ENCODE peak calls at places on chromosomes 4 and X, in ten cellular contexts. K is cardiac muscle cell, F is thoracic aorta, D is uterus, G is upper lobe of right lung, Y is tibial nerve, O is iPS DF 6.9, J is GM12878, X is fibroblast of lung, A is hepatocyte. I is an unnamed sample. For H3K4me1, the result is how much of the 10 kb centered on the place peaks cover.

GRCh38 chr4:85928775-85929585 is 430.9 kb downstream of the MAPK10 start:
- DNase-seq in F (no peak), G (no peak), D (no peak), Y (no peak), K (peak), O (no peak), J (peak), X (peak), A (peak), I (no peak)

GRCh38 chr4:114361249-114361648 is 237.4 kb upstream of the UGT8 start:
- DNase-seq in J (no peak), Y (no peak), D (no peak), G (no peak), K (no peak), A (no peak), F (no peak), O (no peak), X (no peak), I (no peak)

GRCh38 chr4:158606969-158607368 is 64.7 kb downstream of the C4orf46 start:
- DNase-seq in G (no peak), D (no peak), J (no peak), Y (no peak), O (no peak), A (no peak), X (no peak), K (no peak), F (no peak), I (no peak)

GRCh38 chr4:148225639-148226038 is 216.6 kb downstream of the NR3C2 start:
- DNase-seq in J (no peak), D (no peak), G (no peak), F (no peak), K (no peak), X (no peak), O (no peak), A (no peak), Y (no peak), I (no peak)

GRCh38 chr4:108839333-108839732 is 76.5 kb upstream of the ETNPPL start:
- DNase-seq in G (no peak), A (no peak), K (no peak), X (no peak), J (no peak), Y (no peak), F (no peak), D (no peak), O (no peak), I (no peak)

GRCh38 chr4:763922-764321 is 58.3 kb downstream of the PCGF3 start:
- DNase-seq in K (no peak), F (no peak), Y (no peak), X (no peak), D (no peak), A (no peak), O (no peak), G (no peak), J (no peak), I (peak)

GRCh38 chr4:150315691-150316090 is 237.4 kb downstream of the DCLK2 start:
- DNase-seq in O (no peak), Y (no peak), J (no peak), F (no peak), X (no peak), G (no peak), K (no peak), D (no peak), A (no peak), I (no peak)

GRCh38 chr4:126731062-126731461 is 901.7 kb upstream of the INTU start:
- DNase-seq in F (no peak), G (no peak), O (no peak), J (no peak), Y (no peak), X (no peak), A (no peak), D (no peak), K (no peak), I (no peak)

GRCh38 chr4:154049457-154050181 is 260.7 kb upstream of the SFRP2 start:
- DNase-seq in J (no peak), K (peak), X (peak), F (no peak), O (peak), Y (peak), G (no peak), A (peak), D (peak), I (no peak)

GRCh38 chr4:121728798-121729226 is 32.0 kb upstream of the ANXA5 start:
- DNase-seq in Y (no peak), F (no peak), O (no peak), D (no peak), A (no peak), K (peak), J (no peak), X (peak), G (no peak), I (no peak)

GRCh38 chr4:82462415-82462831 is 32.0 kb downstream of the ENOPH1 start:
- DNase-seq in J (peak), X (peak), G (peak), O (peak), F (peak), K (peak), A (peak), Y (peak), D (peak), I (peak)

GRCh38 chrX:67725471-67725870 is 181.7 kb downstream of the AR start:
- DNase-seq in A (no peak), G (no peak), F (no peak), Y (no peak), J (no peak), O (no peak), D (no peak), X (no peak), K (no peak), I (no peak)

GRCh38 chr4:83268491-83268890 is 16.1 kb downstream of the COQ2 start:
- DNase-seq in F (no peak), G (no peak), D (no peak), K (no peak), A (no peak), J (no peak), O (no peak), Y (no peak), X (no peak), I (no peak)

GRCh38 chrX:23902419-23902818 is 5.3 kb downstream of the APOO start:
- DNase-seq in O (no peak), K (peak), A (peak), J (no peak), G (no peak), D (no peak), F (no peak), X (peak), Y (no peak), I (no peak)

GRCh38 chrX:129577473-129577872 is 37.4 kb downstream of the OCRL start:
- DNase-seq in O (no peak), Y (peak), K (peak), A (peak), J (no peak), X (peak), G (no peak), F (peak), D (no peak), I (no peak)

GRCh38 chrX:43808231-43808630 is 74.0 kb downstream of the MAOB start:
- DNase-seq in K (no peak), G (no peak), F (no peak), D (no peak), O (no peak), X (no peak), J (no peak), Y (no peak), A (no peak), I (no peak)

GRCh38 chr4:121633642-121634041 is 63.1 kb downstream of the ANXA5 start:
- DNase-seq in D (no peak), O (no peak), J (no peak), G (no peak), Y (no peak), X (no peak), F (no peak), K (no peak), A (no peak), I (no peak)

GRCh38 chrX:123983240-123983639 is 21.7 kb downstream of the STAG2 start:
- DNase-seq in X (no peak), K (no peak), A (no peak), G (no peak), F (no peak), Y (no peak), D (no peak), J (no peak), O (no peak), I (no peak)

GRCh38 chr4:1191621-1192020 is 19.2 kb upstream of the SPON2 start:
- DNase-seq in K (no peak), G (peak), D (no peak), J (no peak), F (no peak), O (no peak), X (no peak), Y (no peak), A (no peak), I (no peak)

GRCh38 chrX:128975716-128976115 is 547.6 kb downstream of the SMARCA1 start:
- DNase-seq in A (peak), O (peak), Y (peak), F (no peak), D (no peak), K (peak), X (no peak), G (no peak), J (no peak), I (no peak)

GRCh38 chr4:182518421-182518820 is 275.2 kb downstream of the TENM3 start:
- DNase-seq in X (no peak), K (no peak), F (no peak), Y (no peak), G (no peak), A (no peak), O (no peak), D (no peak), J (no peak), I (no peak)

GRCh38 chr4:94339779-94340178 is 2.9 kb downstream of the HPGDS start:
- DNase-seq in K (no peak), G (peak), X (no peak), A (no peak), F (no peak), J (no peak), O (no peak), Y (no peak), D (no peak), I (peak)

GRCh38 chrX:40005290-40006011 is 92.3 kb downstream of the BCOR start:
- DNase-seq in F (no peak), D (peak), O (no peak), J (no peak), Y (no peak), G (no peak), X (no peak), A (no peak), K (peak), I (no peak)

GRCh38 chr4:103928370-103928769 is 208.6 kb upstream of the TACR3 start:
- DNase-seq in Y (no peak), A (no peak), F (no peak), O (no peak), X (no peak), D (no peak), G (no peak), J (no peak), K (no peak), I (no peak)

GRCh38 chr4:10024303-10024702 is 3.0 kb upstream of the SLC2A9 start:
- DNase-seq in F (no peak), Y (no peak), G (no peak), D (no peak), J (no peak), O (no peak), K (no peak), A (no peak), X (no peak), I (no peak)

GRCh38 chr4:43132010-43132582 is 239.6 kb downstream of the GRXCR1 start:
- DNase-seq in O (no peak), J (peak), G (peak), Y (no peak), A (peak), X (peak), F (no peak), K (peak), D (peak), I (peak)

GRCh38 chrX:155434906-155435743 is 23.3 kb downstream of the F8A3 start:
- DNase-seq in F (no peak), O (no peak), K (peak), D (peak), G (no peak), Y (peak), J (no peak), A (no peak), X (no peak), I (no peak)

GRCh38 chrX:147770858-147771257 is 140.9 kb upstream of the FMR1 start:
- DNase-seq in O (no peak), K (no peak), J (no peak), A (no peak), F (no peak), X (no peak), G (no peak), Y (no peak), D (no peak), I (no peak)

GRCh38 chr4:145808021-145808650 is 128.2 kb downstream of the C4orf51 start:
- DNase-seq in O (no peak), A (peak), F (no peak), Y (no peak), J (peak), D (no peak), X (peak), G (no peak), K (peak), I (no peak)

GRCh38 chr4:6343950-6344408 is 74.3 kb downstream of the WFS1 start:
- DNase-seq in G (no peak), J (no peak), F (no peak), D (no peak), A (peak), K (no peak), X (peak), Y (no peak), O (no peak), I (no peak)

GRCh38 chr4:12852338-12853307 is 631.5 kb downstream of the RAB28 start:
- DNase-seq in D (no peak), O (peak), J (no peak), F (no peak), G (no peak), Y (peak), K (peak), X (peak), A (peak), I (no peak)

DNA sequence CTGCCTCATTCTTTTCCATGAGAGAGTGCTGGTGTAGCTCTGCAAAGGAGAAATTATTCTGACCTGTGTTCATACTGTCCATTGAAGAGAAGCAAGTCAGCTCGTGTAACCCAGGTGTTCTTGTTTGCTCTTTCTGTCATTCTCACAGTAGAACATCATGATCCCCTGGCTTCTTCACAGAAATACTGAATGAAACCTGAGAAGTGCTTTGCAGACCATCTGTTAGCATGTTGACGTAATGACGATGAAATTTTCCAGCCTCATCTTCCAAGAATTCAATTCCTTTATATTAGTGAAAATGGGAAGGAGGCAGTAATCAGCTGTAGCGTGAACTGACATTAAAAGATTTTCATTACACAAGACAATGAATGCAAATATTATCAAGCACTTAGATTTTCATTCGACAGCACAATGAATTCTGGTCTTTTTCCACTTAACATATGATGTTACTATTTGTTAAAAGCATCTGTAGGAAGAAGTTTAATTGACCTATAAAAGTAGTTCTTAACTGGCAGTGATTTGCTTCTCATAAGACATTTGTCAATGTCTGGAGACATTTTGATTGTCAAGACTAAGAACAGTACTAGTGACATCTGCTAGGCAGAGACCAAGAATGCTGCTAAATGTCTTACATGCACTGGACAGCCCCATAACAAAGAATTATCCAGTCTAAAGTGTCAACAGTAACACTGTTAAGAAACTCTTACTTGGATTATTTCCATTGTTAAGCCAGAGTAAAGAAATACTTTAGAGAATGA is 246.3 kb downstream of the BANK1 start:
- DNase-seq in K (peak), Y (no peak), D (no peak), X (peak), O (no peak), A (peak), G (no peak), F (no peak), J (no peak), I (no peak)
- H3K27ac ChIP-seq in K (no peak), Y (peak), D (no peak), X (no peak), O (no peak), A (no peak), G (no peak), F (no peak), J (no peak), I (no peak)

GRCh38 chr4:140108243-140108642 is 45.7 kb downstream of the MAML3 start:
- DNase-seq in J (no peak), F (no peak), G (no peak), X (no peak), K (no peak), D (no peak), O (no peak), A (no peak), Y (no peak), I (no peak)
- H3K4me1 ChIP-seq in J (under half), F (under half), G (under half), X (under half), K (under half), D (under half), O (under half), A (under half), Y (under half), I (under half)

GRCh38 chr4:68365068-68365467 is 15.2 kb upstream of the YTHDC1 start:
- DNase-seq in F (no peak), X (no peak), O (no peak), D (no peak), A (no peak), K (no peak), J (no peak), G (no peak), Y (no peak), I (peak)

GRCh38 chr4:68367835-68368234 is 17.9 kb upstream of the YTHDC1 start:
- DNase-seq in Y (no peak), G (no peak), F (no peak), X (no peak), A (no peak), J (no peak), K (no peak), D (no peak), O (no peak), I (no peak)

GRCh38 chr4:68366600-68366999 is 16.7 kb upstream of the YTHDC1 start:
- DNase-seq in O (no peak), Y (no peak), X (no peak), F (no peak), D (no peak), J (no peak), A (no peak), K (peak), G (no peak), I (no peak)

GRCh38 chr4:68369474-68369805 is 19.6 kb upstream of the YTHDC1 start:
- DNase-seq in O (no peak), K (peak), X (no peak), G (no peak), A (no peak), D (no peak), F (no peak), J (no peak), Y (no peak), I (no peak)

GRCh38 chr4:68368566-68369473 is 18.9 kb upstream of the YTHDC1 start:
- DNase-seq in O (no peak), Y (no peak), K (peak), J (no peak), A (no peak), X (peak), F (no peak), D (no peak), G (no peak), I (no peak)
- H3K27ac ChIP-seq in O (no peak), Y (no peak), K (no peak), J (no peak), A (peak), X (no peak), F (peak), D (no peak), G (no peak), I (no peak)

DNA sequence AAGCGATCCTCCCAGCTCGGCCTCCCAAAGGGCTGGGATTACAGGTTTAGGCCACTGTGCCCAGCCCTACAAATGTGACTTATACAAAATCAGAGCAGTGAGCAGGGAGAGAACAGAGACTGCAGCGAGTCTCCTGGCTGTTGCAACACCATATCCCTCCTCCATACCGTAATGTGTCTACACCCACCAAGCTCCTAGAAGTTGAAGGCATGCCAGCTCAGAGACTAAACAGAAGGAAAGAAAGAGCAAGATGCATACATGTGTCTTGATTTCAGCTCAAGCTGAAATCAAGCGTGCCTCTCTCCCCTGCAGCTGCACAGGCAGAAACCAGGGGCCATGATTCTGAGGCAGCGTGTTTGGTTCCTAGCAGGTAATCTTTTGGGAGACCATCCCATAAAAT is 34.7 kb downstream of the AFAP1 start:
- DNase-seq in F (no peak), J (no peak), D (peak), O (no peak), X (peak), Y (no peak), K (peak), G (no peak), A (peak), I (no peak)
- H3K4me1 ChIP-seq in F (half or more), J (under half), D (under half), O (under half), X (under half), Y (under half), K (half or more), G (under half), A (under half), I (under half)

DNA sequence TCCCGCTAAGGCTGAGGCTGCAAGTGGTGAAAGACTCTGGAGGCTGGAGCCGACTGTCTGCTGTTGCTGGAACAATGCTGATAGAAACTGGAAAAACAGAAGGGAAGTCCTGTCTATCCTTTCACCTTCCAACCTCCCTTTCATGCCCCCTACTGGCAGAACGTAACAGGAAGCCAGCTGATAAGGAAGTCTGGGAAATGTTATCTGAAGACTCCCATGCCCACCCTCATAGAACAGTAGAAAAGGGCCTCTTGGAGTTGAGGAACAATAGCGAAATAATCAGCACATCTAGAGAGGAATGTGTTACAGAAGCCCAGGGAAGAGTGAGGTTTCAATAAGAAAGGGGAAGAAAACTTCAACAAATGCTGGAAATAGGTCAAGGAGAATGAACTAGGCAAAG is 117.1 kb upstream of the DKK2 start:
- DNase-seq in J (no peak), X (peak), Y (no peak), K (peak), D (no peak), G (no peak), A (peak), O (no peak), F (no peak), I (no peak)
- H3K27ac ChIP-seq in J (no peak), X (no peak), Y (no peak), K (no peak), D (no peak), G (no peak), A (no peak), O (no peak), F (no peak), I (no peak)

DNA sequence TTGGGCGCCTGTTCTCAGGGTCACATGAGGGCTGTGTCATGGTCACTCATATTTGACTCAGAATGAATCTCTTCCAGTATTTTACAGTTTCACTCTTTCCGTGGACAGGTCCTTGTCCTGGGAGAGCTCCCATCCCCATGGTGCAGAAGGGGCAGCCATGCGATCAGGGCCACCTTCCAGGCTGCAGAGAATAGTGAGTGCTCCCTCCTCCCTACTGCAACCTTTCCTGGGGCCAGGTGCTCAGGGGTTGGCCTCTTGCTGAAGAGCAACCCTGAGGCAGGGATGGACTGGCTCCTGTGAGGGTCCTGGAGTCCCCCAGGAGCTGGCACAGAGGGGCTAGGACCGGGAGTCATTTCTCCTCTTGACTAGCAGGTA is 108.4 kb downstream of the ABLIM2 start:
- DNase-seq in A (no peak), K (no peak), G (no peak), O (no peak), D (no peak), Y (no peak), J (no peak), F (no peak), X (no peak), I (no peak)
- H3K4me1 ChIP-seq in A (under half), K (under half), G (under half), O (under half), D (under half), Y (under half), J (under half), F (under half), X (under half), I (under half)

GRCh38 chrX:10014462-10015373 is 47.6 kb downstream of the CLDN34 start:
- DNase-seq in J (no peak), K (peak), D (peak), F (peak), Y (peak), G (peak), A (peak), X (peak), O (no peak), I (peak)
- H3K27ac ChIP-seq in J (peak), K (peak), D (peak), F (peak), Y (peak), G (peak), A (peak), X (peak), O (no peak), I (peak)

GRCh38 chrX:153544747-153545146 is 27.3 kb downstream of the ATP2B3 start:
- DNase-seq in D (no peak), X (no peak), A (peak), K (no peak), J (no peak), O (no peak), F (no peak), Y (no peak), G (no peak), I (no peak)
- H3K4me1 ChIP-seq in D (under half), X (under half), A (under half), K (under half), J (under half), O (under half), F (under half), Y (under half), G (under half), I (under half)

I was measured in left lung.